ENCODE peak calls at places on chromosomes 13 and 19, in ten cellular contexts. A is stimulated activated CD8-positive, alpha-beta memory T cell treated with anti-CD3 and anti-CD28 coated beads, Interleukin-7, amount 100 ng/mL, for 1 hour; F is tibial nerve; T is NCI-H1436; C is choroid plexus epithelial cell; X is occipital lobe; U is fibroblast of pulmonary artery; B is activated naive CD4-positive, alpha-beta T cell treated with anti-CD3 and anti-CD28 coated beads, Interleukin-2, amount 10 ng/mL, durations not matched to agents 7 days and 5 days; L is cardiac fibroblast; N is SHP77. J is an unnamed sample.

GRCh38 chr13:27450921-27451461 is 627 bp upstream of the MTIF3 start:
- DNase-seq in A (no peak), F (no peak), T (no peak), C (peak), X (peak), U (peak), B (peak), L (peak), N (no peak), J (peak)

GRCh38 chr13:44668707-44669106 is 92.6 kb upstream of the TSC22D1 start:
- DNase-seq in A (no peak), F (no peak), T (no peak), C (peak), X (no peak), U (no peak), B (no peak), L (peak), N (no peak), J (no peak)

GRCh38 chr13:75919660-75920199 is 283.6 kb downstream of the LMO7 start:
- DNase-seq in A (no peak), F (no peak), T (no peak), C (no peak), X (no peak), U (no peak), B (no peak), L (no peak), N (no peak), J (no peak)

GRCh38 chr19:52896431-52897148 is 845 bp downstream of the ZNF320 start:
- DNase-seq in A (no peak), F (peak), T (no peak), C (peak), X (no peak), U (peak), B (no peak), L (peak), N (no peak), J (peak)

GRCh38 chr13:92719868-92720267 is 506.7 kb upstream of the GPC6 start:
- DNase-seq in A (no peak), F (no peak), T (no peak), C (peak), X (no peak), U (no peak), B (no peak), L (no peak), N (peak), J (no peak)

GRCh38 chr19:19480688-19481087 is 34.7 kb downstream of the TSSK6 start:
- DNase-seq in A (no peak), F (no peak), T (no peak), C (no peak), X (no peak), U (no peak), B (peak), L (no peak), N (no peak), J (no peak)

GRCh38 chr19:43300206-43300605 is 30.9 kb upstream of the PSG9 start:
- DNase-seq in A (no peak), F (no peak), T (no peak), C (no peak), X (no peak), U (no peak), B (no peak), L (no peak), N (no peak), J (no peak)

GRCh38 chr19:55391702-55392615 is 6.2 kb downstream of the RPL28 start:
- DNase-seq in A (no peak), F (no peak), T (no peak), C (peak), X (no peak), U (no peak), B (no peak), L (no peak), N (no peak), J (peak)

GRCh38 chr19:1252221-1252817 is 3.9 kb downstream of the MIDN start:
- DNase-seq in A (no peak), F (peak), T (no peak), C (peak), X (peak), U (peak), B (peak), L (peak), N (no peak), J (peak)

J was measured in amniotic epithelial cell.